ENCODE peak calls at places on chromosomes 1 and 21, in six cellular contexts. M is SK-N-SH, K is K562, W is H1, T is HepG2, G is GM12878. F is an unnamed sample.

GRCh38 chr1:46862348-46862747 is 63.5 kb downstream of the CYP4B1 start:
- DNase-seq in M (no peak), K (no peak), W (no peak), T (no peak), G (no peak), F (no peak)

GRCh38 chr1:198265073-198265661 is 108.4 kb downstream of the NEK7 start:
- DNase-seq in M (no peak), K (peak), W (no peak), T (no peak), G (no peak), F (no peak)

GRCh38 chr1:174344162-174344561 is 103.6 kb upstream of the GPR52 start:
- DNase-seq in M (no peak), K (no peak), W (no peak), T (no peak), G (no peak), F (no peak)

GRCh38 chr1:10019561-10019960 is 13.2 kb upstream of the UBE4B start:
- DNase-seq in M (no peak), K (no peak), W (no peak), T (no peak), G (no peak), F (no peak)

GRCh38 chr1:63693956-63694607 is 79.7 kb upstream of the ROR1 start:
- DNase-seq in M (no peak), K (no peak), W (no peak), T (no peak), G (no peak), F (peak)

GRCh38 chr1:230037261-230037660 is 29.8 kb upstream of the GALNT2 start:
- DNase-seq in M (no peak), K (no peak), W (no peak), T (no peak), G (no peak), F (no peak)

GRCh38 chr1:21775985-21776562 is 6.9 kb downstream of the USP48 start:
- DNase-seq in M (no peak), K (no peak), W (no peak), T (peak), G (no peak), F (no peak)

GRCh38 chr21:43654806-43655489 is 4.3 kb downstream of the HSF2BP start:
- DNase-seq in M (no peak), K (no peak), W (no peak), T (no peak), G (no peak), F (no peak)

GRCh38 chr1:228085287-228085926 is 2.9 kb downstream of the ARF1 start:
- DNase-seq in M (no peak), K (peak), W (no peak), T (peak), G (no peak), F (no peak)

GRCh38 chr1:110346690-110347089 is 7.5 kb downstream of the RBM15 start:
- DNase-seq in M (no peak), K (no peak), W (no peak), T (no peak), G (no peak), F (no peak)

GRCh38 chr21:44331650-44332306 is 7.4 kb downstream of the CFAP410 start:
- DNase-seq in M (no peak), K (no peak), W (no peak), T (no peak), G (no peak), F (no peak)

GRCh38 chr1:33957854-33958253 is 94.0 kb downstream of the HMGB4 start:
- DNase-seq in M (no peak), K (no peak), W (no peak), T (no peak), G (no peak), F (no peak)

GRCh38 chr1:232952514-232953175 is 2.2 kb downstream of the NTPCR start:
- DNase-seq in M (peak), K (peak), W (peak), T (peak), G (peak), F (peak)

GRCh38 chr1:184567016-184567415 is 180.2 kb downstream of the C1orf21 start:
- DNase-seq in M (no peak), K (no peak), W (no peak), T (no peak), G (no peak), F (no peak)

GRCh38 chr1:39943471-39944290 is 11.3 kb upstream of the MFSD2A start:
- DNase-seq in M (no peak), K (no peak), W (no peak), T (no peak), G (no peak), F (no peak)

GRCh38 chr1:10941891-10942541 is 70.4 kb upstream of the TARDBP start:
- DNase-seq in M (peak), K (peak), W (peak), T (no peak), G (no peak), F (peak)

GRCh38 chr1:157000686-157001085 is 44.9 kb downstream of the ARHGEF11 start:
- DNase-seq in M (no peak), K (no peak), W (peak), T (no peak), G (no peak), F (no peak)

GRCh38 chr1:156366378-156366777 is 2.6 kb upstream of the RHBG start:
- DNase-seq in M (no peak), K (no peak), W (no peak), T (no peak), G (no peak), F (no peak)

GRCh38 chr1:23772049-23772853 is 6.0 kb upstream of the PITHD1 start:
- DNase-seq in M (peak), K (peak), W (peak), T (peak), G (peak), F (peak)

GRCh38 chr1:89454845-89455521 is 69.6 kb upstream of the LRRC8B start:
- DNase-seq in M (peak), K (peak), W (peak), T (peak), G (no peak), F (peak)

GRCh38 chr1:68703921-68704354 is 207.1 kb upstream of the DEPDC1 start:
- DNase-seq in M (no peak), K (no peak), W (no peak), T (no peak), G (no peak), F (no peak)

GRCh38 chr1:6012529-6013318 is 20.5 kb upstream of the NPHP4 start:
- DNase-seq in M (no peak), K (no peak), W (no peak), T (no peak), G (no peak), F (no peak)

GRCh38 chr1:66335859-66336640 is 197.9 kb upstream of the SGIP1 start:
- DNase-seq in M (no peak), K (no peak), W (no peak), T (no peak), G (peak), F (peak)

GRCh38 chr1:224519874-224520273 is 85.3 kb upstream of the WDR26 start:
- DNase-seq in M (no peak), K (no peak), W (no peak), T (no peak), G (no peak), F (no peak)

GRCh38 chr1:32933742-32934322 is 30.8 kb downstream of the RNF19B start:
- DNase-seq in M (peak), K (no peak), W (no peak), T (peak), G (no peak), F (no peak)

GRCh38 chr1:155801149-155801548 is 55.9 kb downstream of the GON4L start:
- DNase-seq in M (no peak), K (no peak), W (no peak), T (no peak), G (no peak), F (no peak)

GRCh38 chr1:21703318-21703963 is 34.3 kb upstream of the RAP1GAP start:
- DNase-seq in M (peak), K (peak), W (no peak), T (peak), G (no peak), F (no peak)

GRCh38 chr1:154870117-154870571 is at the start of gene KCNN3:
- DNase-seq in M (peak), K (peak), W (peak), T (peak), G (peak), F (peak)

GRCh38 chr1:160710531-160711252 is 930 bp downstream of the CD48 start:
- DNase-seq in M (no peak), K (no peak), W (no peak), T (no peak), G (no peak), F (no peak)

GRCh38 chr1:10788592-10789006 is 7.8 kb downstream of the CASZ1 start:
- DNase-seq in M (peak), K (no peak), W (peak), T (peak), G (no peak), F (no peak)

GRCh38 chr1:228035844-228036243 is 29.0 kb downstream of the WNT3A start:
- DNase-seq in M (no peak), K (no peak), W (peak), T (no peak), G (no peak), F (peak)

GRCh38 chr1:225871374-225872074 is 10.7 kb downstream of the TMEM63A start:
- DNase-seq in M (no peak), K (no peak), W (no peak), T (no peak), G (no peak), F (no peak)

DNA sequence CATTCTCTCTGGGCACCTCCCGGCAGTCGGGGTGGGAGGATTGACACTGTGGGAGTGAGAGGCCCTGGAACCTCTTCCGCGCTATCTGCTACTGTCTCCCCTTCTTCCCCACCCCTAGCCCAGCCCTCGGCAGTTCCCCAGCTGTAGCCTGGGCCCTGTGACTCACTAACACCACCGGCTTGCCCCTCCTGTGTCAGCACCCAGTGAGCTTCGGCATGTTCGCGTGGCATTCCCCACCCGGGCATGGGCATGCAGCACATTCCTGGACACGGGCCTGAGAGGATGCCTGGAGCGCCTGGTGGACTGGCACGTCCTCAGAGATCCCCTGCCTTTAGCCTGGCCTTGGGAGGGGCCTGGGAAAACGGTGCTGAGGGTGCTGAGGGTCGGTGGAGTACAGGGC is 1.3 kb downstream of the CDK18 start:
- DNase-seq in M (no peak), K (no peak), W (no peak), T (no peak), G (no peak), F (no peak)
- H3K4me3 ChIP-seq in M (no peak), K (no peak), W (peak), T (peak), G (no peak), F (no peak)

DNA sequence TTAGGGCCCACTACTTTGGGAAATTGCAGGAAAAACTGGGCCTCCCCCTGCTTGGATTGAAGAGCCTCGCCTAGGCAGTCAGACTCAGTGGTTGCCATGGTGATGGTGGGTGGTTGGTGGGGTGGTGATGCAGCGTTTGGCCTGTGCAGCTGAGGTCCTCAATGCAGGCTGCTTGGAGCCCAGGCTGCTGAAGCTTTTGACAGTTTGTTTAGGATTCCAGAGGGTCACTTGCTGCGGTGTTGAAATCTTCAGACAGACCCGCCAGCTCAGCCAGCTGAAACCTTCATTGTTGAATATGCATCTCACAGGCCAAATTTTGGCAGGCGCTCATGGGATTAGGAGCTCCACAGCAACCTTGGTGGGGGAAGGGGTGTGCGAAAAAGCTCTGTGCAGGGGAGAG is 67.9 kb downstream of the CACNA1E start:
- DNase-seq in M (no peak), K (no peak), W (no peak), T (no peak), G (no peak), F (no peak)
- H3K27ac ChIP-seq in M (no peak), K (no peak), W (no peak), T (no peak), G (no peak), F (no peak)

DNA sequence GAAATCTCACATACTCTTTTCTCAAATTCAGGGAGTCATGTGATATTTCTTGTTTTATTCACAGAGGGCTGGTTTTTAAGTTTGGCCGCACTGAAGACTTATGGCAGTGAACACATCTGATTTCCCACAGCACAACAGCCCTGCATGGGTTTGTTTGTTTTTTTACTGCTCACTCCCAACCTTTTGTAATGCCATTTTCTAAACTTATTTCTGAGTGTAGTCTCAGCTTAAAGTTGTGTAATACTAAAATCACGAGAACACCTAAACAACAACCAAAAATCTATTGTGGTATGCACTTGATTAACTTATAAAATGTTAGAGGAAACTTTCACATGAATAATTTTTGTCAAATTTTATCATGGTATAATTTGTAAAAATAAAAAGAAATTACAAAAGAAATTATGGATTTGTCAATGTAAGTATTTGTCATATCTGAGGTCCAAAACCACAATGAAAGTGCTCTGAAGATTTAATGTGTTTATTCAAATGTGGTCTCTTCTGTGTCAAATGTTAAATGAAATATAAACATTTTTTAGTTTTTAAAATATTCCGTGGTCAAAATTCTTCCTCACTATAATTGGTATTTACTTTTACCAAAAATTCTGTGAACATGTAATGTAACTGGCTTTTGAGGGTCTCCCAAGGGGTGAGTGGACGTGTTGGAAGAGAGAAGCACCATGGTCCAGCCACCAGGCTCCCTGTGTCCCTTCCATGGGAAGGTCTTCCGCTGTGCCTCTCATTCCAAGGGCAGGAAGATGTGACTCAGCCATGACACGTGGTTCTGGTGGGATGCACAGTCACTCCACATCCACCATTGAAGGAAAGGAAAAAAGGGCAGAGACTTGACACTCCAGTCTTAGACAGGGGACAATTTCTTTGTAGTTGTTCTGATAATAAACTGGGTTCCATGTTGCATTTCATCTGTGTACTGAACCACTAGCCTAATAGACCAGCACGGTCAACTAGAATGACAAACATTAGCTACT is 22.8 kb downstream of the TMEM50A start:
- DNase-seq in M (no peak), K (peak), W (no peak), T (no peak), G (no peak), F (no peak)
- TF ChIP-seq GABPA in M (no peak), K (peak), W (no peak), T (no peak), G (no peak), F (no peak)

GRCh38 chr1:48017716-48018115 is 20.5 kb upstream of the TRABD2B start:
- DNase-seq in M (no peak), K (no peak), W (no peak), T (no peak), G (no peak), F (no peak)

GRCh38 chr1:48021792-48022191 is 24.6 kb upstream of the TRABD2B start:
- DNase-seq in M (no peak), K (no peak), W (no peak), T (no peak), G (no peak), F (no peak)

GRCh38 chr1:48016526-48016925 is 19.3 kb upstream of the TRABD2B start:
- DNase-seq in M (no peak), K (no peak), W (no peak), T (no peak), G (no peak), F (no peak)

GRCh38 chr1:48019714-48020315 is 22.6 kb upstream of the TRABD2B start:
- DNase-seq in M (no peak), K (no peak), W (no peak), T (no peak), G (no peak), F (no peak)

DNA sequence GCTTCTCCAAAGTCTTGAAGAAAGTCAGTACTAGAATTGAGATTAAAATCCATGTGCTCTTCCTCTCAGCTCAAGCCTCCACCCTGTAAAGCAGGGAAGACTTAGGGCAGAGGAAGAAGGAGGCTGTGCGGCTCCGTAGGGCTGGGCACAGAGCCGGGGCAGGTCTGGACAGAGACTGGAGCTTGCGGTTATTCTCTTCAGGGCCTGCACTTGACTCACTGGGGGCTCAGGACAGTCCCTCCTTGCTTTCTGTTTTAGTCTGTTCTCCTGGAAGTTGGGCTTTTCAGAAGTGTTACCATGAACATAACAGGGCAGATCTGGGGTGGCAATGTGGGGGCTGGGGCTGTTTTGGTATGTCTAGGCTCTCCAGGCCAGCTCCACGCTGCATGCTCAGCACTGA is 21.6 kb upstream of the TRABD2B start:
- DNase-seq in M (no peak), K (no peak), W (no peak), T (no peak), G (no peak), F (no peak)
- H3K4me3 ChIP-seq in M (no peak), K (no peak), W (no peak), T (no peak), G (no peak), F (no peak)

GRCh38 chr1:231324660-231325059 is 13.0 kb downstream of the EXOC8 start:
- DNase-seq in M (no peak), K (no peak), W (no peak), T (no peak), G (no peak), F (no peak)
- H3K27ac ChIP-seq in M (no peak), K (no peak), W (no peak), T (no peak), G (no peak), F (no peak)

DNA sequence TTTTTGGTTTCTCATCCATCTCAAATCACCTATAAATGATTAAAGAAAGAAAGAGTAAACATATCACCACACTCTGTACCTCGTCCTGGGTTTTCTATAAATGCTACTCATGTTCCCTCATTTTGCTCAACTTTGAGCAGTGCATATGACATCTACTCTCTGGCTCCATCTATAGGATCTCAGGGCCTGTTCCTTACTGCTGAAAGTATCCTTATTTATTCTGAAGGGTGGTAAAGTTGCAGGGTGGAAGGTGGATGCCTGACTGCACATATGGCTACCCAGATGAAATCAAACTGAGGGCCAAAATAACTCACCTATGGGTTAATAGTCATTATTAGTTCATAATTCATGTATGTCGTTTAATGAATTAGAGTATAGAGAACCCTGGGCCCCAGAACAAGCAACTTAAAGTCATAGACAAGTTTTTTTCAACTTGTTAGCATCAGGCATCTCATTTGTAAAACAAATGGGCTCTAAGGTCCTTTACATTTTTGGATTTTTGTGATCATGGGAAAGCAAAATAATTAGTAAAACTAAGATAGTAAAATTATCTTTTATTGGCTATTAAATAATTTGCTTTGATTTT is 46.5 kb downstream of the NCF2 start:
- DNase-seq in M (peak), K (peak), W (no peak), T (peak), G (peak), F (peak)
- TF ChIP-seq GABPA in M (no peak), K (no peak), W (no peak), T (no peak), G (no peak), F (no peak)

GRCh38 chr21:45641480-45642035 is 2.0 kb upstream of the PCBP3 start:
- DNase-seq in M (no peak), K (no peak), W (no peak), T (no peak), G (no peak), F (no peak)

GRCh38 chr21:45640888-45641479 is 2.5 kb upstream of the PCBP3 start:
- DNase-seq in M (no peak), K (no peak), W (peak), T (no peak), G (peak), F (no peak)

GRCh38 chr21:45643021-45643980 is at the start of gene PCBP3:
- DNase-seq in M (peak), K (peak), W (peak), T (no peak), G (peak), F (peak)

GRCh38 chr21:45644041-45644906 is 749 bp downstream of the PCBP3 start:
- DNase-seq in M (peak), K (no peak), W (no peak), T (no peak), G (no peak), F (no peak)

GRCh38 chr21:45642122-45642813 is 1.3 kb upstream of the PCBP3 start:
- DNase-seq in M (no peak), K (no peak), W (no peak), T (no peak), G (no peak), F (no peak)
- H3K4me3 ChIP-seq in M (no peak), K (no peak), W (peak), T (no peak), G (no peak), F (peak)

F was measured in HL-60.